ENCODE peak calls at places on chromosomes 5 and 9, in four cellular contexts. A is RWPE1, C is endodermal cell, B is pancreas. X is an unnamed sample.

GRCh38 chr5:149747141-149747832 is 17.2 kb downstream of the PPARGC1B start:
- DNase-seq in A (peak; percentile 82), C (peak; percentile 63), B (no peak), X (peak; percentile 88)

GRCh38 chr5:113164016-113164415 is 187.4 kb downstream of the DCP2 start:
- DNase-seq in B (no peak), A (no peak), C (no peak), X (no peak)

GRCh38 chr9:127280880-127281660 is 16.5 kb downstream of the GARNL3 start:
- DNase-seq in B (no peak), A (no peak), C (no peak), X (no peak)

GRCh38 chr9:95148121-95148520 is 169.4 kb downstream of the FANCC start:
- DNase-seq in B (no peak), C (no peak), A (no peak), X (no peak)

GRCh38 chr5:109102291-109102690 is 307.5 kb downstream of the PJA2 start:
- DNase-seq in A (no peak), B (no peak), C (no peak), X (no peak)

GRCh38 chr5:95565280-95565920 is 10.5 kb downstream of the ARSK start:
- DNase-seq in A (no peak), C (no peak), B (no peak), X (no peak)

GRCh38 chr5:133205204-133205603 is 153.4 kb downstream of the HSPA4 start:
- DNase-seq in C (no peak), A (no peak), B (no peak), X (no peak)

GRCh38 chr5:1410156-1411014 is 34.9 kb downstream of the SLC6A3 start:
- DNase-seq in C (no peak), A (no peak), B (peak; percentile 32), X (no peak)

GRCh38 chr9:132769895-132770774 is 99.9 kb downstream of the GTF3C4 start:
- DNase-seq in B (peak; percentile 86), C (peak; percentile 90), A (peak; percentile 77), X (peak; percentile 60)

GRCh38 chr9:101465330-101465915 is 29.8 kb upstream of the ALDOB start:
- DNase-seq in C (peak; percentile 67), B (no peak), A (peak; percentile 84), X (peak; percentile 53)

GRCh38 chr9:121727295-121728028 is 76.0 kb downstream of the DAB2IP start:
- DNase-seq in C (no peak), A (no peak), B (no peak), X (no peak)

GRCh38 chr5:55997742-55998351 is 3.1 kb upstream of the IL6ST start:
- DNase-seq in B (no peak), A (peak; percentile 86), C (no peak), X (no peak)

GRCh38 chr9:132094314-132094791 is 14.7 kb upstream of the MED27 start:
- DNase-seq in C (no peak), B (no peak), A (no peak), X (no peak)

GRCh38 chr5:138668451-138668850 is 84.8 kb upstream of the CTNNA1 start:
- DNase-seq in B (no peak), A (no peak), C (no peak), X (no peak)

GRCh38 chr9:110207071-110207923 is 662 bp downstream of the C9orf152 start:
- DNase-seq in A (no peak), C (peak; percentile 65), B (peak; percentile 82), X (peak; percentile 52)

GRCh38 chr5:59276886-59277514 is 616.5 kb downstream of the PDE4D start:
- DNase-seq in A (no peak), B (no peak), C (no peak), X (no peak)

GRCh38 chr5:8474569-8474930 is 605.6 kb downstream of the MTRR start:
- DNase-seq in B (no peak), A (no peak), C (no peak), X (no peak)

GRCh38 chr5:17096975-17097695 is 120.3 kb upstream of the BASP1 start:
- DNase-seq in C (peak; percentile 60), A (peak; percentile 42), B (no peak), X (no peak)

GRCh38 chr5:137497396-137498290 is 1.5 kb downstream of the SPOCK1 start:
- DNase-seq in B (no peak), C (no peak), A (no peak), X (no peak)

GRCh38 chr5:150554857-150555256 is 46.9 kb downstream of the NDST1 start:
- DNase-seq in A (no peak), C (no peak), B (no peak), X (no peak)

GRCh38 chr5:158277276-158277675 is 418.3 kb upstream of the CLINT1 start:
- DNase-seq in A (no peak), C (no peak), B (no peak), X (no peak)

GRCh38 chr9:130432796-130433167 is 12.0 kb upstream of the ASS1 start:
- DNase-seq in A (no peak), C (no peak), B (no peak), X (no peak)

GRCh38 chr9:130433168-130433946 is 11.4 kb upstream of the ASS1 start:
- DNase-seq in C (peak; percentile 90), A (peak; percentile 78), B (peak; percentile 75), X (peak; percentile 61)

GRCh38 chr9:130430734-130431535 is 13.8 kb upstream of the ASS1 start:
- DNase-seq in C (no peak), B (no peak), A (no peak), X (no peak)

GRCh38 chr9:130431536-130432303 is 13.0 kb upstream of the ASS1 start:
- DNase-seq in C (no peak), A (no peak), B (no peak), X (no peak)

GRCh38 chr9:130432362-130432761 is 12.4 kb upstream of the ASS1 start:
- DNase-seq in B (no peak), C (no peak), A (no peak), X (no peak)
- TF ChIP-seq CTCF in B (no peak), C (no peak), A (no peak), X (no peak)

GRCh38 chr9:104177003-104177611 is 83.0 kb downstream of the SMC2 start:
- DNase-seq in C (no peak), A (peak; percentile 41), B (no peak), X (no peak)
- TF ChIP-seq CTCF in C (peak; percentile 86), A (peak; percentile 72), B (peak; percentile 60), X (no peak)

GRCh38 chr5:172533399-172534228 is 79.3 kb upstream of the SH3PXD2B start:
- DNase-seq in C (peak; percentile 45), A (peak; percentile 68), B (no peak), X (no peak)
- TF ChIP-seq CTCF in C (no peak), A (no peak), B (no peak), X (no peak)

GRCh38 chr5:141135718-141136266 is 786 bp downstream of the PCDHB5 start:
- DNase-seq in C (peak; percentile 48), B (no peak), A (no peak), X (no peak)

DNA sequence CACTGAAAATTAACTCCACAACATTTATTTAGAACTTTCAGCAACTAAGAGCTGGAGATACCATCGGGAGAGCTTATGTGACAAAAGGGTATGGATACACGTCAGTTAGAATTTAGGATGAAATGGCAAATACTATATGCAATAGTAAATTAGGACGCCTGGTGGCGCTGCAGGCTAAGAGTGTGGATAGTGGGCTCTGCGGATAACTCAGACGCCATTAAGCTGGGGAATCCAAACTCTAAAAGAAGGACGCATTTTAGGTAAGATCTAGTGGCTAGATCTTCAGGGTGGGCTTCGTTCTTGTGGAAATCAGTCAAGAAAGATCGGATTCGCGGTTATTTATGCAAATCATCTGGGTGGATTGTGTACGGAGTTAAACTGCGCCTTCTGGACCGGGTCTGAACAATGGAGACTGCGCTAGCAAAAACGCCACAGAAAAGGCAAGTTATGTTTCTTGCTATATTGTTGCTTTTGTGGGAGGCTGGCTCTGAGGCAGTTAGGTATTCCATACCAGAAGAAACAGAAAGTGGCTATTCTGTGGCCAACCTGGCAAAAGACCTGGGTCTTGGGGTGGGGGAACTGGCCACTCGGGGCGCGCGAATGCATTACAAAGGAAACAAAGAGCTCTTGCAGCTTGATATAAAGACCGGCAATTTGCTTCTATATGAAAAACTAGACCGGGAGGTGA is at the start of gene PCDHB5:
- DNase-seq in B (peak; percentile 67), A (no peak), C (peak; percentile 91), X (no peak)
- TF ChIP-seq CTCF in B (peak; percentile 38), A (peak; percentile 63), C (peak; percentile 91), X (no peak)

DNA sequence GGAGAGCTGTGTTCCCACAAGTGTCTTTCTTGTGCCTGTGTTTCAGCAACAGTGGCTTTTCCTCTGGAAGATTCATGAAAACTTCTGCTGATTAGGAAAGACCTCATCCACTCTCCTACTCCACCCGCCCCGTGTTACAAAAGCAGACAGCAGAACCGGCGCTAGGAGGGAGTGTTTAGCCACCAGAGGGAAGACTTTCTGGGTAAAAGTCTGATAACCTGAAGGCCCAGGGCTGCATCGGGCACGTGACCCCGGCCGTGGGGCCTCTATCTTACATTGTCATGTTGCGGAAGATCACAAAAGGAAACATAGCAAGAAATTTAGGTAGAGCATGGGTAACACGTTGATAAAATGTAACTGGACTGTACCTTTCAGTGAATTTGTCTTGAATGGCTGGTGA is 32.0 kb upstream of the DMRT2 start:
- DNase-seq in A (peak; percentile 7), B (no peak), C (peak; percentile 81), X (no peak)
- TF ChIP-seq CTCF in A (no peak), B (peak; percentile 12), C (peak; percentile 80), X (no peak)

DNA sequence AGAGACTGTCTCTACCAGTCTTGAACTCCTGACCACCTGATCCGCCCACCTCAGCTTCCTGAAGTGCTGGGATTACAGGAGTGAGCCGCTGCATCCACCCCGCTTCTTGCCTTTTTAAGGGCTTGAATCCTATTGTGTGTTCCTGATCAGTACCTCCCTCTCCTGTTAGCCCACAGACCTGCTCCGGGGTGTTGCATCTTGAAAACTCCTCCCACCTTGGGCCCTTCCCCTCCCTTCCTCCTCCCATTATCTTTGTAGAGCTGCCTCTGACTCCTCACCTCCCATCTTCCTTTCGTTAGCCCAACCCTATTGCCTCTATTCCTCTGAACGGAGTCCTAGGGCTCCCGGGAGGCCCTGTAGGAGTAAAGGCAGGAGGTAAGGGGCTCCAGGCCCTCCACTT is 48.5 kb upstream of the NEK6 start:
- DNase-seq in C (peak; percentile 84), B (peak; percentile 27), A (no peak), X (no peak)
- TF ChIP-seq CTCF in C (peak; percentile 35), B (no peak), A (no peak), X (no peak)

GRCh38 chr9:124843635-124844034 is 9.6 kb upstream of the WDR38 start:
- DNase-seq in C (no peak), B (no peak), A (no peak), X (no peak)

GRCh38 chr9:124841422-124841821 is 11.8 kb upstream of the WDR38 start:
- DNase-seq in C (no peak), A (no peak), B (no peak), X (no peak)

GRCh38 chr9:124844291-124844690 is 9.0 kb upstream of the WDR38 start:
- DNase-seq in C (no peak), B (no peak), A (no peak), X (no peak)

GRCh38 chr9:124840300-124840833 is 12.9 kb upstream of the WDR38 start:
- DNase-seq in C (peak; percentile 77), B (peak; percentile 65), A (no peak), X (no peak)

GRCh38 chr9:124839612-124840299 is 13.5 kb upstream of the WDR38 start:
- DNase-seq in A (no peak), C (peak; percentile 89), B (no peak), X (no peak)
- TF ChIP-seq CTCF in A (no peak), C (peak; percentile 83), B (peak; percentile 44), X (peak; percentile 37)

X was measured in Calu3.